ENCODE peak calls at places on chromosomes 4 and X, in five cellular contexts. F, D, H, W and U are unnamed samples.

GRCh38 chrX:115533485-115533884 is 27.5 kb upstream of the PLS3 start:
- DNase-seq in D (no peak), F (peak; percentile 75), W (peak; percentile 13), H (no peak), U (peak; percentile 64)

GRCh38 chr4:69563424-69563823 is 67.7 kb upstream of the UGT2B4 start:
- DNase-seq in H (no peak), W (no peak), F (no peak), D (no peak), U (no peak)

GRCh38 chr4:76952071-76952470 is 2.5 kb downstream of the SEPTIN11 start:
- DNase-seq in W (no peak), H (no peak), F (peak; percentile 37), D (no peak), U (no peak)

GRCh38 chr4:157095716-157096115 is 19.8 kb downstream of the GLRB start:
- DNase-seq in H (no peak), W (no peak), F (no peak), D (no peak), U (no peak)

GRCh38 chr4:78496021-78496643 is 55.4 kb upstream of the ANXA3 start:
- DNase-seq in D (no peak), H (no peak), W (no peak), F (peak; percentile 71), U (peak; percentile 83)

GRCh38 chr4:157304769-157305168 is 84.2 kb downstream of the GRIA2 start:
- DNase-seq in H (no peak), F (no peak), W (no peak), D (no peak), U (no peak)

GRCh38 chrX:16002185-16002584 is 121.2 kb upstream of the GRPR start:
- DNase-seq in H (no peak), D (no peak), W (no peak), F (peak; percentile 12), U (peak; percentile 11)

GRCh38 chr4:121564840-121565375 is 131.9 kb downstream of the ANXA5 start:
- DNase-seq in H (no peak), D (no peak), F (peak; percentile 3), W (no peak), U (no peak)

GRCh38 chrX:69218407-69218806 is 53.2 kb upstream of the PJA1 start:
- DNase-seq in H (no peak), W (no peak), D (no peak), F (no peak), U (no peak)

GRCh38 chr4:73952352-73952751 is 29.5 kb downstream of the PF4 start:
- DNase-seq in W (no peak), D (no peak), H (no peak), F (no peak), U (no peak)

GRCh38 chrX:38664285-38664684 is 102.9 kb downstream of the TSPAN7 start:
- DNase-seq in F (peak; percentile 61), H (no peak), D (peak; percentile 17), W (peak; percentile 65), U (peak; percentile 48)
- TF ChIP-seq CTCF in F (peak; percentile 51), H (peak; percentile 38), D (no peak), W (peak; percentile 66), U (peak; percentile 37)

GRCh38 chr4:2289311-2289954 is 27.5 kb upstream of the MXD4 start:
- DNase-seq in F (no peak), H (no peak), W (peak; percentile 2), D (no peak), U (no peak)

GRCh38 chr4:2290488-2290887 is 28.6 kb upstream of the MXD4 start:
- DNase-seq in H (no peak), W (peak; percentile 3), D (no peak), F (no peak), U (no peak)

GRCh38 chr4:2290974-2291704 is 29.2 kb upstream of the MXD4 start:
- DNase-seq in F (no peak), D (no peak), W (peak; percentile 6), H (no peak), U (no peak)

GRCh38 chr4:2288051-2288541 is 26.2 kb upstream of the MXD4 start:
- DNase-seq in D (no peak), F (no peak), W (no peak), H (no peak), U (no peak)

DNA sequence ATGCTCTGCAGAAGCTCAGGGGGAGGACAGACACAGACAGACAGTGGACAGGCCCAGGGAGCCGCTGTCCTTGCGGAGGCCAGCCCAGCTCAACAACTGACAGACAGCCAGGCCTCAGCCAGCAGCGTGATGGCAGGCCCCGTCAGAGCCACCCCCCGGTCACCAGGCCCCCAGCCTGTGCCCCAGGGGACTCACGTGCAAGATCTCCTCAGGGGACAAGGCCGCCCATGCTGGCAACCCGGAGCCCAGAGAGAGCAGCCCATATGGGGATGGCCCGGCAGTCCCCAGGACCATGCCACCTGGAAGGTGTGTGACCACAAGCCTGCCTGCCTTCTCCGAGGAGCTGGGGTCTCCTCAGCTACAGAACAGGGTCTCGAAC is 28.0 kb upstream of the MXD4 start:
- DNase-seq in W (peak; percentile 2), F (no peak), H (no peak), D (no peak), U (no peak)
- H3K4me3 ChIP-seq in W (no peak overlapping the region), F (no peak overlapping the region), H (no peak overlapping the region), D (no peak overlapping the region), U (no peak overlapping the region)

GRCh38 chr4:98546910-98547544 is 111.4 kb downstream of the TSPAN5 start:
- DNase-seq in F (peak; percentile 84), W (no peak), D (peak; percentile 74), H (peak; percentile 17), U (peak; percentile 65)
- TF ChIP-seq CTCF in F (peak; percentile 48), W (no peak), D (no peak), H (peak; percentile 35), U (peak; percentile 31)

DNA sequence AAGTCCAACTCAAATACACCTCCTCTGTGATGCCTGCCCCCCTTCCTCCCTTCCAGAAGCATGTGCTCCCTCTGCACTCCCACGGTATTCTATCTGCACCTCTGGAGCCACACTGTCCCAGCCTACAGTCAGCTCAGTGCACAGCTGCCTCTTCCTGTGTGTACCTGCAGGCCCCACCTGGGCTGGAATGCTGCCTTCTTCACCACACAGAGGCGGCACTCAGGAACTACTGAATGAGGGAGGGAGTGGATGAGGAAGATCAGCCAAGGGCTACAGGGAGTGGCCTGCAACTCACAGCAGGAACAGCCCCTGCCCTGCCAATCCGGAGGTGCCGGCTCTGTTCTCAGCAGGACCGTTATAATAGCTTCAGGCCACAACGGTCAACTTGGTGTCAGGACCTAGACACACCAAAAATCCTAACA is 10.1 kb downstream of the AFAP1 start:
- DNase-seq in H (no peak), D (no peak), F (peak; percentile 48), W (peak; percentile 53), U (no peak)
- H3K4me3 ChIP-seq in H (no peak overlapping the region), D (no peak overlapping the region), F (peak overlapping the region; percentile 45), W (no peak overlapping the region), U (no peak overlapping the region)

GRCh38 chrX:50098241-50098640 is 102.6 kb downstream of the AKAP4 start:
- DNase-seq in H (no peak), F (no peak), W (no peak), D (no peak), U (no peak)

GRCh38 chrX:50098749-50099148 is 102.1 kb downstream of the AKAP4 start:
- DNase-seq in H (no peak), D (no peak), W (no peak), F (no peak), U (no peak)

GRCh38 chrX:50097121-50097520 is 103.7 kb downstream of the AKAP4 start:
- DNase-seq in W (no peak), F (peak; percentile 88), H (no peak), D (no peak), U (no peak)

GRCh38 chrX:50103866-50104566 is 96.8 kb downstream of the AKAP4 start:
- DNase-seq in H (no peak), F (peak; percentile 50), D (no peak), W (no peak), U (peak; percentile 27)

GRCh38 chrX:50100188-50100587 is 100.6 kb downstream of the AKAP4 start:
- DNase-seq in W (peak; percentile 35), H (no peak), D (peak; percentile 16), F (peak; percentile 17), U (peak; percentile 8)
- TF ChIP-seq CTCF in W (peak; percentile 52), H (peak; percentile 39), D (peak; percentile 10), F (peak; percentile 23), U (peak; percentile 16)

GRCh38 chrX:30219372-30219771 is 4.0 kb downstream of the MAGEB2 start:
- DNase-seq in D (no peak), F (no peak), W (no peak), H (no peak), U (no peak)
- H3K4me3 ChIP-seq in D (no peak overlapping the region), F (no peak overlapping the region), W (no peak overlapping the region), H (no peak overlapping the region), U (no peak overlapping the region)